ENCODE peak calls at places on chromosomes 13 and 19, in ten cellular contexts. One of them, this sample, is unnamed.

GRCh38 chr13:40377783-40378182 is 288.7 kb downstream of the FOXO1 start:
- DNase-seq in stimulated activated CD4-positive, alpha-beta T cell treated with anti-CD3 and anti-CD28 coated beads, Interleukin-4, amount 100 ng/mL, for 4 hours: peak; percentile 18
- DNase-seq in NCI-H1694: no peak
- DNase-seq in NCI-H510A: no peak
- DNase-seq in naive thymus-derived CD4-positive, alpha-beta T cell: no peak
- DNase-seq in anterior cingulate cortex: no peak
- DNase-seq in non-pigmented ciliary epithelial cell: no peak
- DNase-seq in astrocyte of the spinal cord: peak; percentile 28
- DNase-seq in progenitor cell of endocrine pancreas: no peak
- DNase-seq in CD8-positive, alpha-beta T cell: no peak
- DNase-seq in this sample: no peak

GRCh38 chr19:2308114-2308556 is at the start of gene LINGO3:
- DNase-seq in non-pigmented ciliary epithelial cell: no peak
- DNase-seq in CD8-positive, alpha-beta T cell: no peak
- DNase-seq in NCI-H1694: no peak
- DNase-seq in astrocyte of the spinal cord: no peak
- DNase-seq in stimulated activated CD4-positive, alpha-beta T cell treated with anti-CD3 and anti-CD28 coated beads, Interleukin-4, amount 100 ng/mL, for 4 hours: no peak
- DNase-seq in naive thymus-derived CD4-positive, alpha-beta T cell: no peak
- DNase-seq in progenitor cell of endocrine pancreas: no peak
- DNase-seq in NCI-H510A: no peak
- DNase-seq in anterior cingulate cortex: no peak
- DNase-seq in this sample: peak; percentile 75

GRCh38 chr13:44219808-44220544 is 153.6 kb upstream of the SERP2 start:
- DNase-seq in NCI-H510A: no peak
- DNase-seq in anterior cingulate cortex: no peak
- DNase-seq in progenitor cell of endocrine pancreas: no peak
- DNase-seq in stimulated activated CD4-positive, alpha-beta T cell treated with anti-CD3 and anti-CD28 coated beads, Interleukin-4, amount 100 ng/mL, for 4 hours: no peak
- DNase-seq in CD8-positive, alpha-beta T cell: no peak
- DNase-seq in astrocyte of the spinal cord: peak; percentile 72
- DNase-seq in naive thymus-derived CD4-positive, alpha-beta T cell: no peak
- DNase-seq in non-pigmented ciliary epithelial cell: no peak
- DNase-seq in NCI-H1694: no peak
- DNase-seq in this sample: no peak

GRCh38 chr13:42875448-42876269 is 94.3 kb downstream of the FAM216B start:
- DNase-seq in progenitor cell of endocrine pancreas: no peak
- DNase-seq in CD8-positive, alpha-beta T cell: no peak
- DNase-seq in NCI-H1694: peak; percentile 4
- DNase-seq in NCI-H510A: no peak
- DNase-seq in naive thymus-derived CD4-positive, alpha-beta T cell: no peak
- DNase-seq in anterior cingulate cortex: no peak
- DNase-seq in non-pigmented ciliary epithelial cell: no peak
- DNase-seq in stimulated activated CD4-positive, alpha-beta T cell treated with anti-CD3 and anti-CD28 coated beads, Interleukin-4, amount 100 ng/mL, for 4 hours: no peak
- DNase-seq in astrocyte of the spinal cord: peak; percentile 60
- DNase-seq in this sample: peak; percentile 35

GRCh38 chr13:20136781-20137703 is 23.8 kb downstream of the GJA3 start:
- DNase-seq in CD8-positive, alpha-beta T cell: peak; percentile 38
- DNase-seq in anterior cingulate cortex: no peak
- DNase-seq in NCI-H510A: no peak
- DNase-seq in astrocyte of the spinal cord: no peak
- DNase-seq in stimulated activated CD4-positive, alpha-beta T cell treated with anti-CD3 and anti-CD28 coated beads, Interleukin-4, amount 100 ng/mL, for 4 hours: peak; percentile 48
- DNase-seq in naive thymus-derived CD4-positive, alpha-beta T cell: no peak
- DNase-seq in progenitor cell of endocrine pancreas: peak; percentile 39
- DNase-seq in non-pigmented ciliary epithelial cell: no peak
- DNase-seq in NCI-H1694: no peak
- DNase-seq in this sample: peak; percentile 75

GRCh38 chr13:46817081-46817480 is 20.1 kb upstream of the ESD start:
- DNase-seq in NCI-H510A: no peak
- DNase-seq in stimulated activated CD4-positive, alpha-beta T cell treated with anti-CD3 and anti-CD28 coated beads, Interleukin-4, amount 100 ng/mL, for 4 hours: no peak
- DNase-seq in anterior cingulate cortex: no peak
- DNase-seq in CD8-positive, alpha-beta T cell: no peak
- DNase-seq in progenitor cell of endocrine pancreas: no peak
- DNase-seq in astrocyte of the spinal cord: no peak
- DNase-seq in NCI-H1694: no peak
- DNase-seq in non-pigmented ciliary epithelial cell: no peak
- DNase-seq in naive thymus-derived CD4-positive, alpha-beta T cell: no peak
- DNase-seq in this sample: no peak

GRCh38 chr13:113643593-113643992 is 14.4 kb downstream of the ATP4B start:
- DNase-seq in NCI-H510A: no peak
- DNase-seq in progenitor cell of endocrine pancreas: no peak
- DNase-seq in astrocyte of the spinal cord: peak; percentile 48
- DNase-seq in non-pigmented ciliary epithelial cell: peak; percentile 67
- DNase-seq in naive thymus-derived CD4-positive, alpha-beta T cell: no peak
- DNase-seq in stimulated activated CD4-positive, alpha-beta T cell treated with anti-CD3 and anti-CD28 coated beads, Interleukin-4, amount 100 ng/mL, for 4 hours: no peak
- DNase-seq in anterior cingulate cortex: no peak
- DNase-seq in CD8-positive, alpha-beta T cell: no peak
- DNase-seq in NCI-H1694: no peak
- DNase-seq in this sample: no peak

GRCh38 chr13:111210488-111210887 is 95.4 kb downstream of the ARHGEF7 start:
- DNase-seq in CD8-positive, alpha-beta T cell: no peak
- DNase-seq in naive thymus-derived CD4-positive, alpha-beta T cell: no peak
- DNase-seq in NCI-H510A: no peak
- DNase-seq in non-pigmented ciliary epithelial cell: peak; percentile 56
- DNase-seq in anterior cingulate cortex: no peak
- DNase-seq in astrocyte of the spinal cord: peak; percentile 91
- DNase-seq in stimulated activated CD4-positive, alpha-beta T cell treated with anti-CD3 and anti-CD28 coated beads, Interleukin-4, amount 100 ng/mL, for 4 hours: no peak
- DNase-seq in progenitor cell of endocrine pancreas: no peak
- DNase-seq in NCI-H1694: no peak
- DNase-seq in this sample: no peak

GRCh38 chr19:36605839-36606478 is 846 bp downstream of the ZNF382 start:
- DNase-seq in naive thymus-derived CD4-positive, alpha-beta T cell: no peak
- DNase-seq in astrocyte of the spinal cord: no peak
- DNase-seq in anterior cingulate cortex: no peak
- DNase-seq in stimulated activated CD4-positive, alpha-beta T cell treated with anti-CD3 and anti-CD28 coated beads, Interleukin-4, amount 100 ng/mL, for 4 hours: no peak
- DNase-seq in non-pigmented ciliary epithelial cell: no peak
- DNase-seq in CD8-positive, alpha-beta T cell: no peak
- DNase-seq in NCI-H510A: no peak
- DNase-seq in NCI-H1694: no peak
- DNase-seq in progenitor cell of endocrine pancreas: no peak
- DNase-seq in this sample: no peak

GRCh38 chr19:52739576-52739975 is 4.7 kb upstream of the ZNF611 start:
- DNase-seq in anterior cingulate cortex: no peak
- DNase-seq in NCI-H1694: no peak
- DNase-seq in stimulated activated CD4-positive, alpha-beta T cell treated with anti-CD3 and anti-CD28 coated beads, Interleukin-4, amount 100 ng/mL, for 4 hours: no peak
- DNase-seq in CD8-positive, alpha-beta T cell: no peak
- DNase-seq in naive thymus-derived CD4-positive, alpha-beta T cell: no peak
- DNase-seq in NCI-H510A: no peak
- DNase-seq in non-pigmented ciliary epithelial cell: no peak
- DNase-seq in progenitor cell of endocrine pancreas: no peak
- DNase-seq in astrocyte of the spinal cord: no peak
- DNase-seq in this sample: no peak

GRCh38 chr19:12163841-12164240 is 945 bp downstream of the ZNF136 start:
- DNase-seq in NCI-H1694: no peak
- DNase-seq in astrocyte of the spinal cord: peak; percentile 22
- DNase-seq in progenitor cell of endocrine pancreas: no peak
- DNase-seq in CD8-positive, alpha-beta T cell: no peak
- DNase-seq in naive thymus-derived CD4-positive, alpha-beta T cell: no peak
- DNase-seq in NCI-H510A: no peak
- DNase-seq in non-pigmented ciliary epithelial cell: no peak
- DNase-seq in anterior cingulate cortex: no peak
- DNase-seq in stimulated activated CD4-positive, alpha-beta T cell treated with anti-CD3 and anti-CD28 coated beads, Interleukin-4, amount 100 ng/mL, for 4 hours: no peak
- DNase-seq in this sample: peak; percentile 30

GRCh38 chr13:46492946-46493345 is 60.0 kb upstream of the LRCH1 start:
- DNase-seq in progenitor cell of endocrine pancreas: no peak
- DNase-seq in naive thymus-derived CD4-positive, alpha-beta T cell: no peak
- DNase-seq in anterior cingulate cortex: no peak
- DNase-seq in NCI-H510A: no peak
- DNase-seq in stimulated activated CD4-positive, alpha-beta T cell treated with anti-CD3 and anti-CD28 coated beads, Interleukin-4, amount 100 ng/mL, for 4 hours: no peak
- DNase-seq in CD8-positive, alpha-beta T cell: no peak
- DNase-seq in NCI-H1694: peak; percentile 36
- DNase-seq in non-pigmented ciliary epithelial cell: no peak
- DNase-seq in astrocyte of the spinal cord: peak; percentile 64
- DNase-seq in this sample: peak; percentile 46

GRCh38 chr19:6452223-6452614 is 7.4 kb downstream of the SLC25A23 start:
- DNase-seq in stimulated activated CD4-positive, alpha-beta T cell treated with anti-CD3 and anti-CD28 coated beads, Interleukin-4, amount 100 ng/mL, for 4 hours: no peak
- DNase-seq in naive thymus-derived CD4-positive, alpha-beta T cell: no peak
- DNase-seq in astrocyte of the spinal cord: no peak
- DNase-seq in non-pigmented ciliary epithelial cell: no peak
- DNase-seq in NCI-H510A: no peak
- DNase-seq in anterior cingulate cortex: no peak
- DNase-seq in progenitor cell of endocrine pancreas: no peak
- DNase-seq in CD8-positive, alpha-beta T cell: no peak
- DNase-seq in NCI-H1694: no peak
- DNase-seq in this sample: no peak

GRCh38 chr13:52158629-52159158 is 703 bp downstream of the NEK3 start:
- DNase-seq in astrocyte of the spinal cord: peak; percentile 41
- DNase-seq in stimulated activated CD4-positive, alpha-beta T cell treated with anti-CD3 and anti-CD28 coated beads, Interleukin-4, amount 100 ng/mL, for 4 hours: no peak
- DNase-seq in anterior cingulate cortex: no peak
- DNase-seq in naive thymus-derived CD4-positive, alpha-beta T cell: no peak
- DNase-seq in non-pigmented ciliary epithelial cell: no peak
- DNase-seq in NCI-H1694: no peak
- DNase-seq in CD8-positive, alpha-beta T cell: no peak
- DNase-seq in progenitor cell of endocrine pancreas: no peak
- DNase-seq in NCI-H510A: peak; percentile 1
- DNase-seq in this sample: peak; percentile 58

GRCh38 chr19:5023128-5023571 is 54.2 kb downstream of the KDM4B start:
- DNase-seq in progenitor cell of endocrine pancreas: no peak
- DNase-seq in non-pigmented ciliary epithelial cell: no peak
- DNase-seq in astrocyte of the spinal cord: no peak
- DNase-seq in stimulated activated CD4-positive, alpha-beta T cell treated with anti-CD3 and anti-CD28 coated beads, Interleukin-4, amount 100 ng/mL, for 4 hours: no peak
- DNase-seq in CD8-positive, alpha-beta T cell: no peak
- DNase-seq in NCI-H510A: no peak
- DNase-seq in anterior cingulate cortex: no peak
- DNase-seq in NCI-H1694: no peak
- DNase-seq in naive thymus-derived CD4-positive, alpha-beta T cell: no peak
- DNase-seq in this sample: no peak

GRCh38 chr13:109509154-109509905 is 277.1 kb downstream of the IRS2 start:
- DNase-seq in anterior cingulate cortex: no peak
- DNase-seq in CD8-positive, alpha-beta T cell: no peak
- DNase-seq in non-pigmented ciliary epithelial cell: peak; percentile 38
- DNase-seq in naive thymus-derived CD4-positive, alpha-beta T cell: no peak
- DNase-seq in NCI-H1694: no peak
- DNase-seq in NCI-H510A: no peak
- DNase-seq in astrocyte of the spinal cord: peak; percentile 77
- DNase-seq in stimulated activated CD4-positive, alpha-beta T cell treated with anti-CD3 and anti-CD28 coated beads, Interleukin-4, amount 100 ng/mL, for 4 hours: no peak
- DNase-seq in progenitor cell of endocrine pancreas: no peak
- DNase-seq in this sample: no peak

GRCh38 chr13:37995052-37995451 is 125.5 kb upstream of the TRPC4 start:
- DNase-seq in NCI-H1694: no peak
- DNase-seq in stimulated activated CD4-positive, alpha-beta T cell treated with anti-CD3 and anti-CD28 coated beads, Interleukin-4, amount 100 ng/mL, for 4 hours: no peak
- DNase-seq in non-pigmented ciliary epithelial cell: peak; percentile 6
- DNase-seq in astrocyte of the spinal cord: peak; percentile 17
- DNase-seq in progenitor cell of endocrine pancreas: no peak
- DNase-seq in anterior cingulate cortex: no peak
- DNase-seq in naive thymus-derived CD4-positive, alpha-beta T cell: no peak
- DNase-seq in CD8-positive, alpha-beta T cell: no peak
- DNase-seq in NCI-H510A: no peak
- DNase-seq in this sample: no peak

GRCh38 chr13:46489586-46490023 is 63.4 kb upstream of the LRCH1 start:
- DNase-seq in NCI-H1694: no peak
- DNase-seq in astrocyte of the spinal cord: peak; percentile 86
- DNase-seq in naive thymus-derived CD4-positive, alpha-beta T cell: no peak
- DNase-seq in NCI-H510A: no peak
- DNase-seq in progenitor cell of endocrine pancreas: no peak
- DNase-seq in stimulated activated CD4-positive, alpha-beta T cell treated with anti-CD3 and anti-CD28 coated beads, Interleukin-4, amount 100 ng/mL, for 4 hours: no peak
- DNase-seq in non-pigmented ciliary epithelial cell: no peak
- DNase-seq in anterior cingulate cortex: no peak
- DNase-seq in CD8-positive, alpha-beta T cell: no peak
- DNase-seq in this sample: no peak

GRCh38 chr19:5048727-5049553 is 80.0 kb downstream of the KDM4B start:
- DNase-seq in stimulated activated CD4-positive, alpha-beta T cell treated with anti-CD3 and anti-CD28 coated beads, Interleukin-4, amount 100 ng/mL, for 4 hours: no peak
- DNase-seq in CD8-positive, alpha-beta T cell: no peak
- DNase-seq in anterior cingulate cortex: no peak
- DNase-seq in naive thymus-derived CD4-positive, alpha-beta T cell: no peak
- DNase-seq in astrocyte of the spinal cord: peak; percentile 73
- DNase-seq in progenitor cell of endocrine pancreas: no peak
- DNase-seq in NCI-H1694: no peak
- DNase-seq in non-pigmented ciliary epithelial cell: no peak
- DNase-seq in NCI-H510A: no peak
- DNase-seq in this sample: peak; percentile 67

GRCh38 chr19:18603255-18603957 is 3.2 kb downstream of the CRLF1 start:
- DNase-seq in NCI-H510A: no peak
- DNase-seq in naive thymus-derived CD4-positive, alpha-beta T cell: no peak
- DNase-seq in anterior cingulate cortex: no peak
- DNase-seq in progenitor cell of endocrine pancreas: no peak
- DNase-seq in astrocyte of the spinal cord: peak; percentile 7
- DNase-seq in CD8-positive, alpha-beta T cell: no peak
- DNase-seq in stimulated activated CD4-positive, alpha-beta T cell treated with anti-CD3 and anti-CD28 coated beads, Interleukin-4, amount 100 ng/mL, for 4 hours: no peak
- DNase-seq in non-pigmented ciliary epithelial cell: no peak
- DNase-seq in NCI-H1694: no peak
- DNase-seq in this sample: peak; percentile 78

GRCh38 chr13:35833031-35833430 is 298.2 kb downstream of the DCLK1 start:
- DNase-seq in astrocyte of the spinal cord: no peak
- DNase-seq in naive thymus-derived CD4-positive, alpha-beta T cell: no peak
- DNase-seq in non-pigmented ciliary epithelial cell: no peak
- DNase-seq in stimulated activated CD4-positive, alpha-beta T cell treated with anti-CD3 and anti-CD28 coated beads, Interleukin-4, amount 100 ng/mL, for 4 hours: no peak
- DNase-seq in NCI-H1694: no peak
- DNase-seq in CD8-positive, alpha-beta T cell: no peak
- DNase-seq in anterior cingulate cortex: no peak
- DNase-seq in progenitor cell of endocrine pancreas: no peak
- DNase-seq in NCI-H510A: no peak
- DNase-seq in this sample: no peak

GRCh38 chr13:71659427-71659826 is 207.6 kb downstream of the DACH1 start:
- DNase-seq in CD8-positive, alpha-beta T cell: no peak
- DNase-seq in astrocyte of the spinal cord: no peak
- DNase-seq in NCI-H1694: no peak
- DNase-seq in NCI-H510A: no peak
- DNase-seq in progenitor cell of endocrine pancreas: no peak
- DNase-seq in non-pigmented ciliary epithelial cell: no peak
- DNase-seq in stimulated activated CD4-positive, alpha-beta T cell treated with anti-CD3 and anti-CD28 coated beads, Interleukin-4, amount 100 ng/mL, for 4 hours: no peak
- DNase-seq in anterior cingulate cortex: no peak
- DNase-seq in naive thymus-derived CD4-positive, alpha-beta T cell: no peak
- DNase-seq in this sample: no peak

GRCh38 chr19:33214621-33215020 is 11.0 kb downstream of the SLC7A10 start:
- DNase-seq in naive thymus-derived CD4-positive, alpha-beta T cell: no peak
- DNase-seq in NCI-H1694: peak; percentile 14
- DNase-seq in stimulated activated CD4-positive, alpha-beta T cell treated with anti-CD3 and anti-CD28 coated beads, Interleukin-4, amount 100 ng/mL, for 4 hours: no peak
- DNase-seq in progenitor cell of endocrine pancreas: no peak
- DNase-seq in CD8-positive, alpha-beta T cell: no peak
- DNase-seq in anterior cingulate cortex: no peak
- DNase-seq in astrocyte of the spinal cord: peak; percentile 20
- DNase-seq in non-pigmented ciliary epithelial cell: no peak
- DNase-seq in NCI-H510A: peak; percentile 50
- DNase-seq in this sample: peak; percentile 65

GRCh38 chr19:31141301-31141700 is 207.9 kb downstream of the TSHZ3 start:
- DNase-seq in astrocyte of the spinal cord: peak; percentile 40
- DNase-seq in NCI-H1694: no peak
- DNase-seq in CD8-positive, alpha-beta T cell: no peak
- DNase-seq in stimulated activated CD4-positive, alpha-beta T cell treated with anti-CD3 and anti-CD28 coated beads, Interleukin-4, amount 100 ng/mL, for 4 hours: no peak
- DNase-seq in progenitor cell of endocrine pancreas: no peak
- DNase-seq in naive thymus-derived CD4-positive, alpha-beta T cell: no peak
- DNase-seq in anterior cingulate cortex: no peak
- DNase-seq in non-pigmented ciliary epithelial cell: no peak
- DNase-seq in NCI-H510A: no peak
- DNase-seq in this sample: no peak

GRCh38 chr19:44050740-44051653 is 839 bp upstream of the ZNF223 start:
- DNase-seq in astrocyte of the spinal cord: no peak
- DNase-seq in non-pigmented ciliary epithelial cell: no peak
- DNase-seq in stimulated activated CD4-positive, alpha-beta T cell treated with anti-CD3 and anti-CD28 coated beads, Interleukin-4, amount 100 ng/mL, for 4 hours: peak; percentile 13
- DNase-seq in CD8-positive, alpha-beta T cell: peak; percentile 25
- DNase-seq in progenitor cell of endocrine pancreas: no peak
- DNase-seq in NCI-H510A: peak; percentile 64
- DNase-seq in naive thymus-derived CD4-positive, alpha-beta T cell: no peak
- DNase-seq in NCI-H1694: no peak
- DNase-seq in anterior cingulate cortex: peak; percentile 12
- DNase-seq in this sample: no peak

GRCh38 chr13:51887441-51887840 is 25.7 kb downstream of the CCDC70 start:
- DNase-seq in non-pigmented ciliary epithelial cell: no peak
- DNase-seq in astrocyte of the spinal cord: no peak
- DNase-seq in NCI-H510A: no peak
- DNase-seq in NCI-H1694: no peak
- DNase-seq in naive thymus-derived CD4-positive, alpha-beta T cell: no peak
- DNase-seq in CD8-positive, alpha-beta T cell: no peak
- DNase-seq in anterior cingulate cortex: no peak
- DNase-seq in stimulated activated CD4-positive, alpha-beta T cell treated with anti-CD3 and anti-CD28 coated beads, Interleukin-4, amount 100 ng/mL, for 4 hours: no peak
- DNase-seq in progenitor cell of endocrine pancreas: no peak
- DNase-seq in this sample: no peak

GRCh38 chr19:58468216-58468839 is 1.4 kb downstream of the ZNF324 start:
- DNase-seq in naive thymus-derived CD4-positive, alpha-beta T cell: no peak
- DNase-seq in anterior cingulate cortex: no peak
- DNase-seq in CD8-positive, alpha-beta T cell: no peak
- DNase-seq in NCI-H510A: no peak
- DNase-seq in NCI-H1694: no peak
- DNase-seq in stimulated activated CD4-positive, alpha-beta T cell treated with anti-CD3 and anti-CD28 coated beads, Interleukin-4, amount 100 ng/mL, for 4 hours: no peak
- DNase-seq in progenitor cell of endocrine pancreas: no peak
- DNase-seq in astrocyte of the spinal cord: no peak
- DNase-seq in non-pigmented ciliary epithelial cell: no peak
- DNase-seq in this sample: no peak

GRCh38 chr19:33703438-33703750 is 81.6 kb downstream of the CHST8 start:
- DNase-seq in CD8-positive, alpha-beta T cell: no peak
- DNase-seq in non-pigmented ciliary epithelial cell: no peak
- DNase-seq in naive thymus-derived CD4-positive, alpha-beta T cell: no peak
- DNase-seq in progenitor cell of endocrine pancreas: no peak
- DNase-seq in NCI-H1694: no peak
- DNase-seq in anterior cingulate cortex: no peak
- DNase-seq in stimulated activated CD4-positive, alpha-beta T cell treated with anti-CD3 and anti-CD28 coated beads, Interleukin-4, amount 100 ng/mL, for 4 hours: no peak
- DNase-seq in astrocyte of the spinal cord: no peak
- DNase-seq in NCI-H510A: no peak
- DNase-seq in this sample: peak; percentile 5

This sample was measured in SK-N-SH.